ENCODE peak calls at places on chromosomes 3 and 15, in seven cellular contexts. K is psoas muscle; E is hypothalamus; B is astrocyte; A is NCI-H748 treated with DMSO at 0.1 percent for 48 hours; L is amniotic epithelial cell; X is activated T-helper 1 cell treated with anti-CD3 and anti-CD28 coated beads, Interleukin-2, amount 50 U/mL, for 16 hours. R is an unnamed sample.

GRCh38 chr3:102378216-102378615 is 56.6 kb upstream of the ZPLD1 start:
- DNase-seq in K (no peak), E (no peak), B (no peak), A (no peak), L (no peak), X (no peak), R (no peak)

GRCh38 chr3:170419301-170420087 is 826 bp downstream of the CLDN11 start:
- DNase-seq in K (peak; percentile 60), E (peak; percentile 22), B (peak; percentile 29), A (no peak), L (no peak), X (no peak), R (peak; percentile 54)

GRCh38 chr3:30768703-30769550 is 125.5 kb downstream of the GADL1 start:
- DNase-seq in K (peak; percentile 84), E (peak; percentile 9), B (peak; percentile 33), A (peak; percentile 48), L (peak; percentile 54), X (peak; percentile 47), R (peak; percentile 58)

GRCh38 chr3:167066977-167067843 is 312.9 kb downstream of the ZBBX start:
- DNase-seq in K (no peak), E (no peak), B (no peak), A (peak; percentile 87), L (no peak), X (no peak), R (no peak)

GRCh38 chr3:126415661-126416591 is 21.2 kb downstream of the CFAP100 start:
- DNase-seq in K (no peak), E (no peak), B (no peak), A (no peak), L (no peak), X (no peak), R (no peak)

GRCh38 chr3:99551520-99551919 is 86.9 kb upstream of the COL8A1 start:
- DNase-seq in K (no peak), E (no peak), B (no peak), A (no peak), L (no peak), X (no peak), R (no peak)

GRCh38 chr15:64282701-64283100 is 73.3 kb downstream of the CSNK1G1 start:
- DNase-seq in K (no peak), E (no peak), B (peak; percentile 57), A (no peak), L (peak; percentile 47), X (no peak), R (peak; percentile 62)

GRCh38 chr15:81776961-81777360 is 268.9 kb downstream of the MEX3B start:
- DNase-seq in K (no peak), E (no peak), B (no peak), A (no peak), L (no peak), X (no peak), R (no peak)

GRCh38 chr3:119019767-119020518 is 14.7 kb downstream of the IGSF11 start:
- DNase-seq in K (no peak), E (no peak), B (no peak), A (no peak), L (no peak), X (no peak), R (no peak)

GRCh38 chr15:70062321-70062956 is 35.3 kb downstream of the TLE3 start:
- DNase-seq in K (peak; percentile 77), E (peak; percentile 88), B (peak; percentile 93), A (peak; percentile 87), L (peak; percentile 63), X (no peak), R (peak; percentile 95)

GRCh38 chr15:90664650-90665287 is 52.4 kb upstream of the BLM start:
- DNase-seq in K (peak; percentile 80), E (peak; percentile 37), B (no peak), A (no peak), L (no peak), X (no peak), R (peak; percentile 48)

GRCh38 chr3:112555535-112556170 is 6.1 kb downstream of the ATG3 start:
- DNase-seq in K (no peak), E (no peak), B (no peak), A (no peak), L (peak; percentile 13), X (no peak), R (peak; percentile 4)

GRCh38 chr3:16942955-16943354 is 58.2 kb downstream of the PLCL2 start:
- DNase-seq in K (no peak), E (no peak), B (no peak), A (no peak), L (no peak), X (no peak), R (no peak)

GRCh38 chr3:13198480-13198879 is 125.3 kb upstream of the IQSEC1 start:
- DNase-seq in K (no peak), E (no peak), B (no peak), A (no peak), L (no peak), X (no peak), R (no peak)

GRCh38 chr3:61736506-61736905 is 175.1 kb downstream of the PTPRG start:
- DNase-seq in K (no peak), E (no peak), B (peak; percentile 3), A (no peak), L (no peak), X (no peak), R (no peak)